ENCODE peak calls at places on chromosomes 12 and 14, in four cellular contexts. One of them, this sample, is unnamed.

GRCh38 chr12:68871899-68872298 is 61.1 kb downstream of the CPM start:
- DNase-seq in stomach: no peak
- DNase-seq in Peyer's patch: no peak
- DNase-seq in heart left ventricle: no peak
- DNase-seq in this sample: no peak

GRCh38 chr12:124776126-124776513 is 87.5 kb downstream of the SCARB1 start:
- DNase-seq in Peyer's patch: no peak
- DNase-seq in stomach: no peak
- DNase-seq in heart left ventricle: no peak
- DNase-seq in this sample: no peak

GRCh38 chr14:104795781-104796681 is 483 bp upstream of the AKT1 start:
- DNase-seq in Peyer's patch: peak; percentile 69
- DNase-seq in heart left ventricle: peak; percentile 74
- DNase-seq in stomach: peak; percentile 68
- DNase-seq in this sample: no peak

GRCh38 chr12:3802721-3803120 is 49.8 kb upstream of the CRACR2A start:
- DNase-seq in Peyer's patch: no peak
- DNase-seq in heart left ventricle: no peak
- DNase-seq in stomach: no peak
- DNase-seq in this sample: no peak

GRCh38 chr12:119666900-119667576 is 895 bp upstream of the PRKAB1 start:
- DNase-seq in Peyer's patch: no peak
- DNase-seq in stomach: no peak
- DNase-seq in heart left ventricle: no peak
- DNase-seq in this sample: no peak

GRCh38 chr12:93714382-93714781 is 37.2 kb downstream of the CRADD start:
- DNase-seq in Peyer's patch: no peak
- DNase-seq in stomach: no peak
- DNase-seq in heart left ventricle: peak; percentile 26
- DNase-seq in this sample: peak; percentile 52

GRCh38 chr12:57632369-57632897 is 568 bp downstream of the B4GALNT1 start:
- DNase-seq in heart left ventricle: no peak
- DNase-seq in stomach: no peak
- DNase-seq in Peyer's patch: no peak
- DNase-seq in this sample: no peak

GRCh38 chr12:52891044-52891443 is 13.8 kb downstream of the KRT8 start:
- DNase-seq in stomach: no peak
- DNase-seq in Peyer's patch: no peak
- DNase-seq in heart left ventricle: no peak
- DNase-seq in this sample: no peak

GRCh38 chr14:94066089-94066676 is 14.8 kb downstream of the DDX24 start:
- DNase-seq in heart left ventricle: no peak
- DNase-seq in Peyer's patch: peak; percentile 66
- DNase-seq in stomach: no peak
- DNase-seq in this sample: no peak

GRCh38 chr12:24838531-24838950 is 110.4 kb downstream of the BCAT1 start:
- DNase-seq in stomach: no peak
- DNase-seq in Peyer's patch: peak; percentile 52
- DNase-seq in heart left ventricle: peak; percentile 42
- DNase-seq in this sample: peak; percentile 39

GRCh38 chr12:122870867-122871664 is 24.9 kb downstream of the VPS37B start:
- DNase-seq in heart left ventricle: no peak
- DNase-seq in Peyer's patch: peak; percentile 53
- DNase-seq in stomach: peak; percentile 73
- DNase-seq in this sample: no peak

GRCh38 chr14:36094963-36095362 is 81.6 kb downstream of the PTCSC3 start:
- DNase-seq in heart left ventricle: no peak
- DNase-seq in Peyer's patch: no peak
- DNase-seq in stomach: no peak
- DNase-seq in this sample: no peak

GRCh38 chr12:57904848-57905811 is 36.2 kb upstream of the ATP23 start:
- DNase-seq in Peyer's patch: peak; percentile 94
- DNase-seq in heart left ventricle: peak; percentile 82
- DNase-seq in stomach: peak; percentile 90
- DNase-seq in this sample: peak; percentile 84

GRCh38 chr14:104552738-104553125 is 26.8 kb upstream of the C14orf180 start:
- DNase-seq in Peyer's patch: no peak
- DNase-seq in stomach: no peak
- DNase-seq in heart left ventricle: no peak
- DNase-seq in this sample: no peak

GRCh38 chr12:93825501-93825888 is 148.3 kb downstream of the CRADD start:
- DNase-seq in Peyer's patch: no peak
- DNase-seq in heart left ventricle: no peak
- DNase-seq in stomach: no peak
- DNase-seq in this sample: no peak

GRCh38 chr12:33223956-33224355 is 215.7 kb downstream of the SYT10 start:
- DNase-seq in Peyer's patch: no peak
- DNase-seq in heart left ventricle: no peak
- DNase-seq in stomach: no peak
- DNase-seq in this sample: no peak

GRCh38 chr14:64779472-64779871 is 75.2 kb downstream of the PLEKHG3 start:
- DNase-seq in Peyer's patch: no peak
- DNase-seq in heart left ventricle: peak; percentile 78
- DNase-seq in stomach: peak; percentile 70
- DNase-seq in this sample: peak; percentile 71

GRCh38 chr12:62767946-62768345 is 167.0 kb downstream of the PPM1H start:
- DNase-seq in Peyer's patch: no peak
- DNase-seq in stomach: no peak
- DNase-seq in heart left ventricle: no peak
- DNase-seq in this sample: no peak

GRCh38 chr12:133058203-133059125 is 21.2 kb downstream of the ZNF84 start:
- DNase-seq in stomach: no peak
- DNase-seq in Peyer's patch: no peak
- DNase-seq in heart left ventricle: no peak
- DNase-seq in this sample: no peak

GRCh38 chr12:111185206-111185888 is 183.5 kb downstream of the PHETA1 start:
- DNase-seq in heart left ventricle: no peak
- DNase-seq in stomach: no peak
- DNase-seq in Peyer's patch: no peak
- DNase-seq in this sample: no peak

GRCh38 chr12:27969011-27969900 is 3.3 kb downstream of the PTHLH start:
- DNase-seq in heart left ventricle: peak; percentile 24
- DNase-seq in stomach: no peak
- DNase-seq in Peyer's patch: no peak
- DNase-seq in this sample: no peak

GRCh38 chr14:105588236-105588860 is 62.0 kb downstream of the TMEM121 start:
- DNase-seq in stomach: no peak
- DNase-seq in Peyer's patch: no peak
- DNase-seq in heart left ventricle: no peak
- DNase-seq in this sample: no peak

GRCh38 chr14:54529811-54530210 is 20.1 kb downstream of the CGRRF1 start:
- DNase-seq in heart left ventricle: no peak
- DNase-seq in Peyer's patch: no peak
- DNase-seq in stomach: no peak
- DNase-seq in this sample: no peak

GRCh38 chr12:87866602-87867292 is 162.5 kb downstream of the C12orf50 start:
- DNase-seq in stomach: no peak
- DNase-seq in Peyer's patch: no peak
- DNase-seq in heart left ventricle: no peak
- DNase-seq in this sample: no peak

GRCh38 chr12:119772431-119772830 is 104.5 kb downstream of the PRKAB1 start:
- DNase-seq in heart left ventricle: no peak
- DNase-seq in stomach: no peak
- DNase-seq in Peyer's patch: no peak
- DNase-seq in this sample: no peak

GRCh38 chr14:87630808-87631207 is 362.2 kb downstream of the GALC start:
- DNase-seq in heart left ventricle: no peak
- DNase-seq in stomach: no peak
- DNase-seq in Peyer's patch: no peak
- DNase-seq in this sample: no peak

GRCh38 chr14:79749051-79749450 is 462.3 kb downstream of the DIO2 start:
- DNase-seq in heart left ventricle: no peak
- DNase-seq in Peyer's patch: no peak
- DNase-seq in stomach: no peak
- DNase-seq in this sample: no peak

GRCh38 chr12:34400423-34400881 is 378.2 kb downstream of the ALG10 start:
- DNase-seq in heart left ventricle: peak; percentile 7
- DNase-seq in stomach: peak; percentile 15
- DNase-seq in Peyer's patch: peak; percentile 29
- DNase-seq in this sample: no peak

GRCh38 chr12:116673713-116674112 is 64.2 kb downstream of the SPRING1 start:
- DNase-seq in Peyer's patch: no peak
- DNase-seq in heart left ventricle: no peak
- DNase-seq in stomach: no peak
- DNase-seq in this sample: no peak

GRCh38 chr14:69395929-69396328 is 2.2 kb downstream of the ERH start:
- DNase-seq in Peyer's patch: no peak
- DNase-seq in heart left ventricle: no peak
- DNase-seq in stomach: no peak
- DNase-seq in this sample: no peak

GRCh38 chr14:69400154-69400553 is 1.7 kb downstream of the SLC39A9 start:
- DNase-seq in Peyer's patch: no peak
- DNase-seq in heart left ventricle: no peak
- DNase-seq in stomach: no peak
- DNase-seq in this sample: no peak

GRCh38 chr14:69399750-69400149 is 1.3 kb downstream of the SLC39A9 start:
- DNase-seq in Peyer's patch: no peak
- DNase-seq in heart left ventricle: no peak
- DNase-seq in stomach: no peak
- DNase-seq in this sample: no peak

GRCh38 chr14:69398818-69399210 is 322 bp downstream of the SLC39A9 start:
- DNase-seq in Peyer's patch: no peak
- DNase-seq in heart left ventricle: no peak
- DNase-seq in stomach: no peak
- DNase-seq in this sample: no peak

GRCh38 chr14:69398053-69398817 is at the start of the genes ERH and SLC39A9:
- DNase-seq in stomach: peak; percentile 96
- DNase-seq in Peyer's patch: peak; percentile 99
- DNase-seq in heart left ventricle: peak; percentile 97
- DNase-seq in this sample: peak; percentile 96
- TF ChIP-seq POLR2A in stomach: no peak
- TF ChIP-seq POLR2A in Peyer's patch: peak; percentile 65
- TF ChIP-seq POLR2A in heart left ventricle: no peak
- TF ChIP-seq POLR2A in this sample: peak; percentile 71

GRCh38 chr12:47778842-47779241 is 5.8 kb downstream of the SLC48A1 start:
- DNase-seq in Peyer's patch: no peak
- DNase-seq in stomach: no peak
- DNase-seq in heart left ventricle: no peak
- DNase-seq in this sample: no peak

GRCh38 chr12:47777741-47778558 is 4.9 kb downstream of the SLC48A1 start:
- DNase-seq in stomach: peak; percentile 67
- DNase-seq in heart left ventricle: peak; percentile 74
- DNase-seq in Peyer's patch: no peak
- DNase-seq in this sample: peak; percentile 53

GRCh38 chr12:47779943-47780504 is 7.0 kb downstream of the SLC48A1 start:
- DNase-seq in stomach: no peak
- DNase-seq in heart left ventricle: no peak
- DNase-seq in Peyer's patch: no peak
- DNase-seq in this sample: no peak

GRCh38 chr12:47777151-47777550 is 4.1 kb downstream of the SLC48A1 start:
- DNase-seq in stomach: no peak
- DNase-seq in Peyer's patch: no peak
- DNase-seq in heart left ventricle: peak; percentile 28
- DNase-seq in this sample: peak; percentile 11

GRCh38 chr12:47779301-47779942 is 6.4 kb downstream of the SLC48A1 start:
- DNase-seq in stomach: peak; percentile 92
- DNase-seq in heart left ventricle: peak; percentile 84
- DNase-seq in Peyer's patch: peak; percentile 96
- DNase-seq in this sample: peak; percentile 81
- TF ChIP-seq POLR2A in stomach: no peak
- TF ChIP-seq POLR2A in heart left ventricle: no peak
- TF ChIP-seq POLR2A in Peyer's patch: no peak
- TF ChIP-seq POLR2A in this sample: no peak

GRCh38 chr12:6688543-6688999 is 604 bp downstream of the ZNF384 start:
- DNase-seq in heart left ventricle: peak; percentile 53
- DNase-seq in stomach: peak; percentile 49
- DNase-seq in Peyer's patch: peak; percentile 79
- DNase-seq in this sample: no peak
- TF ChIP-seq POLR2A in heart left ventricle: no peak
- TF ChIP-seq POLR2A in stomach: no peak
- TF ChIP-seq POLR2A in Peyer's patch: no peak
- TF ChIP-seq POLR2A in this sample: no peak

GRCh38 chr14:91060472-91061308 is at the start of gene RPS6KA5:
- DNase-seq in stomach: peak; percentile 100
- DNase-seq in heart left ventricle: peak; percentile 100
- DNase-seq in Peyer's patch: peak; percentile 100
- DNase-seq in this sample: peak; percentile 100

GRCh38 chr14:91062600-91062999 is 2.2 kb upstream of the RPS6KA5 start:
- DNase-seq in heart left ventricle: no peak
- DNase-seq in Peyer's patch: no peak
- DNase-seq in stomach: no peak
- DNase-seq in this sample: no peak

GRCh38 chr14:91061309-91061887 is 957 bp upstream of the RPS6KA5 start:
- DNase-seq in Peyer's patch: no peak
- DNase-seq in heart left ventricle: no peak
- DNase-seq in stomach: no peak
- DNase-seq in this sample: no peak

GRCh38 chr14:91058017-91058675 is 2.3 kb downstream of the RPS6KA5 start:
- DNase-seq in heart left ventricle: no peak
- DNase-seq in Peyer's patch: no peak
- DNase-seq in stomach: no peak
- DNase-seq in this sample: no peak

GRCh38 chr14:91059576-91060471 is 617 bp downstream of the RPS6KA5 start:
- DNase-seq in stomach: peak; percentile 68
- DNase-seq in heart left ventricle: peak; percentile 42
- DNase-seq in Peyer's patch: peak; percentile 81
- DNase-seq in this sample: peak; percentile 54
- TF ChIP-seq POLR2A in stomach: no peak
- TF ChIP-seq POLR2A in heart left ventricle: no peak
- TF ChIP-seq POLR2A in Peyer's patch: no peak
- TF ChIP-seq POLR2A in this sample: no peak

This sample was measured in gastrocnemius medialis.